ENCODE peak calls at places on chromosomes 16 and 17, in eight cellular contexts. Q is lung; S is astrocyte of the spinal cord; C is tibial nerve; O is activated CD4-positive, alpha-beta T cell treated with anti-CD3 and anti-CD28 coated beads for 48 hours; D is foreskin fibroblast; A is colonic mucosa; E is dermis blood vessel endothelial cell. H is an unnamed sample.

GRCh38 chr17:73148540-73149334 is 16.1 kb upstream of the SSTR2 start:
- DNase-seq in Q (no peak), S (no peak), C (no peak), O (no peak), D (no peak), A (no peak), E (no peak), H (no peak)

GRCh38 chr17:38579934-38580333 is 25.8 kb downstream of the SRCIN1 start:
- DNase-seq in Q (no peak), S (no peak), C (no peak), O (peak; percentile 59), D (peak; percentile 53), A (no peak), E (peak; percentile 60), H (peak; percentile 57)

GRCh38 chr17:75832164-75832651 is 12.0 kb downstream of the UNC13D start:
- DNase-seq in Q (no peak), S (peak; percentile 73), C (peak; percentile 41), O (peak; percentile 57), D (peak; percentile 75), A (no peak), E (peak; percentile 45), H (peak; percentile 64)

GRCh38 chr16:6231351-6231750 is 1101.3 kb upstream of the RBFOX1 start:
- DNase-seq in Q (no peak), S (no peak), C (no peak), O (no peak), D (no peak), A (no peak), E (no peak), H (no peak)

GRCh38 chr17:45876539-45876938 is 17.8 kb upstream of the MAPT start:
- DNase-seq in Q (no peak), S (no peak), C (no peak), O (no peak), D (no peak), A (no peak), E (no peak), H (no peak)

GRCh38 chr17:47802341-47803022 is 19.1 kb downstream of the OSBPL7 start:
- DNase-seq in Q (no peak), S (peak; percentile 48), C (no peak), O (peak; percentile 74), D (peak; percentile 65), A (peak; percentile 55), E (peak; percentile 66), H (peak; percentile 73)

GRCh38 chr16:50463581-50464324 is 84.4 kb upstream of the NKD1 start:
- DNase-seq in Q (no peak), S (no peak), C (no peak), O (no peak), D (no peak), A (no peak), E (no peak), H (no peak)

GRCh38 chr16:8798174-8798527 is 512 bp downstream of the PMM2 start:
- DNase-seq in Q (no peak), S (peak; percentile 3), C (no peak), O (peak; percentile 37), D (peak; percentile 63), A (no peak), E (no peak), H (no peak)

GRCh38 chr17:3636908-3637373 is 381 bp downstream of the CTNS start:
- DNase-seq in Q (no peak), S (no peak), C (no peak), O (no peak), D (no peak), A (no peak), E (peak; percentile 34), H (peak; percentile 43)

GRCh38 chr16:30997000-30997886 is 12.2 kb downstream of the HSD3B7 start:
- DNase-seq in Q (peak; percentile 86), S (peak; percentile 53), C (peak; percentile 69), O (peak; percentile 86), D (peak; percentile 93), A (peak; percentile 91), E (peak; percentile 63), H (peak; percentile 89)

GRCh38 chr17:3966720-3967363 is 2.6 kb upstream of the ATP2A3 start:
- DNase-seq in Q (no peak), S (no peak), C (no peak), O (no peak), D (no peak), A (peak; percentile 91), E (no peak), H (no peak)

GRCh38 chr16:57091990-57092785 is at the start of gene CPNE2:
- DNase-seq in Q (peak; percentile 59), S (peak; percentile 44), C (no peak), O (peak; percentile 40), D (peak; percentile 79), A (peak; percentile 66), E (peak; percentile 73), H (peak; percentile 54)

GRCh38 chr16:72443809-72444208 is 271.9 kb upstream of the PMFBP1 start:
- DNase-seq in Q (no peak), S (no peak), C (no peak), O (no peak), D (peak; percentile 68), A (no peak), E (no peak), H (no peak)

H was measured in stimulated activated CD8-positive, alpha-beta memory T cell treated with anti-CD3 and anti-CD28 coated beads, Interleukin-4, amount 100 ng/mL, for 48 hours.